ENCODE peak calls at places on chromosomes 13 and 19, in nine cellular contexts. M is stimulated activated memory B cell treated with anti-CD40 and anti-IgM and Interleukin-4, amounts not matched to agents 10 μg/mL and 1 μg/mL and 100 μg/mL, for 72 hours; W is heart right ventricle; V is central memory CD8-positive, alpha-beta T cell; E is activated naive CD8-positive, alpha-beta T cell treated with anti-CD3 and anti-CD28 coated beads, Interleukin-2, amount 50 U/mL, for 24 hours; R is mucosa of descending colon; G is omental fat pad; N is heart left ventricle; L is activated CD4-positive, alpha-beta T cell treated with anti-CD3 and anti-CD28 coated beads for 36 hours. K is an unnamed sample.

GRCh38 chr19:18502633-18503294 is 19.1 kb downstream of the ELL start:
- ATAC-seq in W (peak; percentile 9), G (no peak), R (no peak), N (no peak), V (no peak), E (no peak), L (no peak), M (peak; percentile 22), K (no peak)

GRCh38 chr19:46495789-46496099 is at the start of gene PNMA8B:
- ATAC-seq in E (no peak), N (no peak), M (peak; percentile 25), W (peak; percentile 73), V (no peak), G (no peak), L (peak; percentile 58), R (peak; percentile 47), K (no peak)

GRCh38 chr19:48933382-48933932 is at the start of gene DHDH:
- ATAC-seq in M (peak; percentile 94), L (peak; percentile 92), E (peak; percentile 88), N (peak; percentile 60), G (peak; percentile 90), V (peak; percentile 89), R (peak; percentile 99), W (peak; percentile 85), K (peak; percentile 97)

GRCh38 chr13:112955956-112956355 is 13.1 kb upstream of the MCF2L start:
- ATAC-seq in L (no peak), E (no peak), V (no peak), M (no peak), N (no peak), W (no peak), R (no peak), G (no peak), K (no peak)

GRCh38 chr19:47005873-47006272 is 13.8 kb upstream of the NPAS1 start:
- ATAC-seq in L (peak; percentile 60), E (peak; percentile 31), G (no peak), M (no peak), V (peak; percentile 43), W (no peak), R (peak; percentile 59), N (no peak), K (peak; percentile 37)

GRCh38 chr19:44796701-44797115 is 12.2 kb upstream of the BCAM start:
- ATAC-seq in E (no peak), R (no peak), L (no peak), M (no peak), V (no peak), G (no peak), N (peak; percentile 78), W (peak; percentile 72), K (no peak)

GRCh38 chr13:45104294-45104693 is 16.0 kb upstream of the GTF2F2 start:
- ATAC-seq in W (no peak), V (no peak), E (no peak), G (no peak), M (no peak), N (no peak), R (no peak), L (no peak), K (no peak)

GRCh38 chr19:14410054-14410774 is 8.9 kb downstream of the DDX39A start:
- ATAC-seq in N (no peak), L (peak; percentile 13), R (peak; percentile 2), G (no peak), V (peak; percentile 69), M (peak; percentile 21), E (peak; percentile 11), W (no peak), K (peak; percentile 34)

GRCh38 chr19:32287811-32288227 is 57.6 kb upstream of the ZNF507 start:
- ATAC-seq in M (no peak), W (peak; percentile 92), R (peak; percentile 73), V (no peak), E (no peak), L (no peak), G (peak; percentile 81), N (peak; percentile 58), K (peak; percentile 21)

GRCh38 chr13:47126432-47126831 is 229.6 kb upstream of the HTR2A start:
- ATAC-seq in G (no peak), E (no peak), V (no peak), L (no peak), W (no peak), N (no peak), R (no peak), M (no peak), K (no peak)

GRCh38 chr13:38743499-38743898 is 56.6 kb downstream of the FREM2 start:
- ATAC-seq in V (no peak), N (no peak), E (no peak), W (no peak), R (no peak), L (no peak), G (no peak), M (no peak), K (no peak)

GRCh38 chr13:94335786-94336357 is 143.6 kb downstream of the DCT start:
- ATAC-seq in N (no peak), L (no peak), E (no peak), W (no peak), G (no peak), R (no peak), M (no peak), V (no peak), K (no peak)

GRCh38 chr19:1941146-1942077 is at the start of gene CSNK1G2:
- ATAC-seq in R (peak; percentile 0), E (peak; percentile 38), L (peak; percentile 55), M (peak; percentile 72), N (no peak), V (peak; percentile 22), G (no peak), W (no peak), K (peak; percentile 61)

GRCh38 chr13:42000836-42001235 is 39.9 kb upstream of the VWA8 start:
- ATAC-seq in M (no peak), N (no peak), R (no peak), G (no peak), V (no peak), W (no peak), E (no peak), L (no peak), K (no peak)

GRCh38 chr19:48216933-48217332 is 38.8 kb downstream of the CARD8 start:
- ATAC-seq in L (no peak), E (no peak), G (no peak), W (no peak), M (no peak), R (no peak), V (no peak), N (no peak), K (no peak)

GRCh38 chr13:29465741-29466293 is 129.7 kb downstream of the SLC7A1 start:
- ATAC-seq in G (no peak), M (no peak), W (peak; percentile 31), R (no peak), E (no peak), V (no peak), L (no peak), N (peak; percentile 52), K (no peak)

GRCh38 chr13:98511435-98511834 is 65.5 kb downstream of the STK24 start:
- ATAC-seq in V (no peak), R (no peak), M (peak; percentile 61), E (no peak), L (peak; percentile 16), W (no peak), N (no peak), G (no peak), K (peak; percentile 60)

GRCh38 chr13:19185086-19185864 is 3.7 kb upstream of the TUBA3C start:
- ATAC-seq in W (no peak), M (no peak), R (no peak), V (no peak), L (no peak), N (no peak), G (no peak), E (no peak), K (no peak)

GRCh38 chr19:17554968-17555479 is 425 bp upstream of the COLGALT1 start:
- ATAC-seq in M (no peak), L (peak; percentile 25), E (peak; percentile 17), N (no peak), W (no peak), V (no peak), G (no peak), R (no peak), K (peak; percentile 21)

GRCh38 chr19:17136026-17136425 is 60.4 kb downstream of the MYO9B start:
- ATAC-seq in G (no peak), W (peak; percentile 6), N (no peak), M (no peak), R (peak; percentile 14), E (no peak), V (no peak), L (no peak), K (no peak)

GRCh38 chr19:3276341-3276799 is 51.9 kb downstream of the CELF5 start:
- ATAC-seq in E (peak; percentile 26), W (no peak), N (no peak), R (peak; percentile 73), M (peak; percentile 15), G (peak; percentile 11), L (peak; percentile 41), V (peak; percentile 14), K (peak; percentile 42)

GRCh38 chr13:97235549-97236206 is 13.5 kb downstream of the MBNL2 start:
- ATAC-seq in M (no peak), R (peak; percentile 64), W (peak; percentile 39), G (no peak), L (no peak), E (no peak), V (no peak), N (no peak), K (no peak)

K was measured in activated T-helper 17 cell treated with anti-CD3 and anti-CD28 coated beads, Interleukin-2, amount 50 U/mL, for 72 hours.